ENCODE peak calls at places on chromosomes 5 and 9, in ten cellular contexts. H is K562, R is body of pancreas, O is Peyer's patch, V is ovary, P is stomach, M is IMR-90, K is esophagus squamous epithelium, D is right lobe of liver, E is spleen. I is an unnamed sample. For H3K27me3, the result is how much of the 10 kb centered on the place peaks cover.

GRCh38 chr5:132965120-132965519 is 1.7 kb upstream of the AFF4 start:
- DNase-seq in H (no peak), R (no peak), O (no peak), V (no peak), P (no peak), M (no peak), K (no peak), D (no peak), E (no peak), I (no peak)

GRCh38 chr5:31944683-31945445 is 229.3 kb downstream of the GOLPH3 start:
- DNase-seq in H (no peak), R (peak), O (no peak), V (no peak), P (peak), M (no peak), K (no peak), D (no peak), E (no peak), I (no peak)

GRCh38 chr5:74640450-74641013 is at the start of gene ENC1:
- DNase-seq in H (peak), R (peak), O (peak), V (peak), P (peak), M (peak), K (peak), D (peak), E (peak), I (peak)

GRCh38 chr5:53399921-53400697 is 80.3 kb upstream of the FST start:
- DNase-seq in H (no peak), R (no peak), O (no peak), V (no peak), P (no peak), M (no peak), K (no peak), D (no peak), E (no peak), I (no peak)

GRCh38 chr9:77598961-77599360 is 49.2 kb downstream of the GNA14 start:
- DNase-seq in H (no peak), R (no peak), O (no peak), V (no peak), P (no peak), M (no peak), K (no peak), D (no peak), E (no peak), I (no peak)

GRCh38 chr5:170986598-170986997 is 124.8 kb downstream of the RANBP17 start:
- DNase-seq in H (no peak), R (no peak), O (no peak), V (no peak), P (no peak), M (peak), K (no peak), D (no peak), E (no peak), I (no peak)

GRCh38 chr5:137753227-137753985 is 757 bp downstream of the HNRNPA0 start:
- DNase-seq in H (peak), R (peak), O (peak), V (peak), P (peak), M (no peak), K (no peak), D (peak), E (peak), I (peak)

GRCh38 chr5:65961644-65962043 is 35.3 kb downstream of the ERBIN start:
- DNase-seq in H (peak), R (no peak), O (no peak), V (no peak), P (no peak), M (peak), K (no peak), D (no peak), E (no peak), I (no peak)

GRCh38 chr9:25742241-25742640 is 64.0 kb upstream of the TUSC1 start:
- DNase-seq in H (no peak), R (no peak), O (no peak), V (no peak), P (no peak), M (no peak), K (no peak), D (no peak), E (no peak), I (no peak)

GRCh38 chr5:33049845-33050244 is 338.7 kb downstream of the NPR3 start:
- DNase-seq in H (no peak), R (peak), O (no peak), V (no peak), P (no peak), M (peak), K (no peak), D (no peak), E (no peak), I (no peak)

GRCh38 chr9:98331536-98332259 is 76.2 kb upstream of the TBC1D2 start:
- DNase-seq in H (no peak), R (no peak), O (no peak), V (no peak), P (no peak), M (peak), K (no peak), D (no peak), E (no peak), I (no peak)

GRCh38 chr5:84287964-84288363 is 96.7 kb downstream of the EDIL3 start:
- DNase-seq in H (no peak), R (no peak), O (no peak), V (no peak), P (no peak), M (peak), K (no peak), D (no peak), E (no peak), I (no peak)

GRCh38 chr5:67166460-67166871 is 30.1 kb downstream of the CD180 start:
- DNase-seq in H (no peak), R (peak), O (peak), V (no peak), P (peak), M (no peak), K (peak), D (peak), E (peak), I (no peak)

GRCh38 chr5:141872496-141873356 is 5.5 kb downstream of the PCDH1 start:
- DNase-seq in H (no peak), R (no peak), O (no peak), V (no peak), P (no peak), M (no peak), K (no peak), D (peak), E (peak), I (no peak)

GRCh38 chr5:82745016-82745415 is 332.2 kb downstream of the TMEM167A start:
- DNase-seq in H (no peak), R (no peak), O (no peak), V (no peak), P (no peak), M (no peak), K (no peak), D (no peak), E (no peak), I (no peak)

GRCh38 chr9:93097496-93098205 is 1.6 kb downstream of the CARD19 start:
- DNase-seq in H (no peak), R (no peak), O (peak), V (no peak), P (no peak), M (peak), K (no peak), D (peak), E (peak), I (no peak)

GRCh38 chr9:93095205-93096130 is 549 bp upstream of the CARD19 start:
- DNase-seq in H (peak), R (peak), O (peak), V (peak), P (peak), M (peak), K (peak), D (peak), E (peak), I (peak)

GRCh38 chr9:93094294-93095204 is 1.5 kb upstream of the CARD19 start:
- DNase-seq in H (no peak), R (peak), O (peak), V (peak), P (no peak), M (no peak), K (no peak), D (peak), E (peak), I (no peak)

GRCh38 chr9:93096811-93097382 is 880 bp downstream of the CARD19 start:
- DNase-seq in H (no peak), R (no peak), O (no peak), V (no peak), P (no peak), M (no peak), K (no peak), D (peak), E (peak), I (no peak)

DNA sequence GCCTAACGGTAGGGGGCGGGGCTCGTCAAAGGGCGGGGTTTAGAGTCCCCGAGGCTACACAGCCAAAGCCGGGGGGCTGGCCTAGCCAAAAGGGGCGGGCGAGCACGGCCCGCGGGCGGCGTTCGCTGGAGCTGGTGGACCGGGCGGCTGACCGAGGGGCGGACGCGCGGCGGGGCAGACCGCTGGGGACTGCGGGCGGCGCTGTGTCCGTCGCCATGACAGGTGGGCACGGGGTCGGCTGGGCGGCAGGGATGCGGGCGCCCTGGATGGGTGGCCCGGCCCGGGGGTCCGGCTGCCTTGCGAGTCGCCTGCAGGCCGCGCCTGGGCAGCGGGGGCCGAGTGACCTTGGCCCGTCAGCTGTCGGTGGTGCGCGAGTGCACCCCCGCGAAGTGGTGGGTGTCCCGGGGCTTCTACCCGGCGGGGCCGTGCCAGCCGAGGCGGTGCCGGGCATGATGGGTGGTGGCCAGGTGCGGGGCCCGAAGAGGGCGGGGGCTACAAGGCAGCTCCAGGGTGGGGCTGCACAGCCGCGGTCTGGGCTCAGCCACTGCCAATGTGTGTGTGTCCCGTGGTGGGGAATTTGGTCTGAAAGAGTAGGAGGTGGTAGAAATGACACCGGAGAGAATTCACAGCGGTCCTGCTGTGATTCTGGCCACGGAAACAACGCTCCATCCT is at the start of gene CARD19:
- DNase-seq in H (peak), R (peak), O (peak), V (no peak), P (peak), M (peak), K (no peak), D (peak), E (no peak), I (peak)
- TF ChIP-seq POLR2A in H (no peak), R (peak), O (peak), V (peak), P (peak), M (peak), K (no peak), D (peak), E (peak), I (peak)

DNA sequence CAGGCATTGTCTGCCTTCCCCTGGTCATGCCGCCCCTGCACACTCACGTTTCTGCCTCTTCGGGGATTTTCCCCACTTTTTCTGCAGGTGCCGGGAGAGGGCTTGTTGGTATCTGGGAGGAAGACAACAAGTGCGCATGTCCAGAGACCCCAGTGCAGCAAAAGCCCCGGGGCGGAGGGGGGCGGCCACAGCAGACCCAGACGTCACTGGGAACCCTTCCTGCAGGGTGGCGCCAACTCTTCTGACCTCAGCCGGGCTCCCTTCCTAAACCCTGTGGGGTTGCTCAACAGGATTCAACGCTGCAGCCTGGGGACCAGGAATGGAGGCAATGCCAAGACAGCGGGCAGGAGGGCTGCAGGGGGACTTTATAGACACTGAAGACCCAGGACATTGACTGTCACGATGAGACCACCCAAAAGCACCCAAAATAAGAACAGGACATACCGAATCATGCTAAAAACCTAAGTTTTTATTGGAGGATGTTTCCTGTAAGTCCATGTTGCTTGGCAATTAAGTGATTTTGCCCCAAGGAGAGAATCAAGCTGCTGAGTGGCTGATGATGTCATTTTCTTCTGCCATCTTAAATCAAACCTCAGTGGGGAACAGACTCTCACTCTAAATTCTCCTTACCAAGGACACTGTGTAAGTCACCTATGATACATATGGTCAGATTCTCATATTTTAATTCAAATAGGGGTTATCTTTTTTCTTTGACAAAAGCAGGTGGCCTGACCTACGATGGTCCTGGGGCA is 62.9 kb upstream of the SIMC1 start:
- DNase-seq in H (no peak), R (no peak), O (no peak), V (no peak), P (no peak), M (no peak), K (no peak), D (no peak), E (no peak), I (no peak)
- H3K27me3 ChIP-seq in H (under half), R (under half), O (under half), V (under half), P (under half), M (under half), K (under half), D (under half), E (under half), I (under half)

GRCh38 chr9:35945341-35946018 is 12.5 kb downstream of the OR2S2 start:
- DNase-seq in H (peak), R (peak), O (peak), V (peak), P (peak), M (peak), K (no peak), D (peak), E (peak), I (peak)
- TF ChIP-seq POLR2A in H (no peak), R (no peak), O (no peak), V (no peak), P (no peak), M (no peak), K (no peak), D (no peak), E (no peak), I (no peak)

GRCh38 chr9:90801175-90801506 is 478 bp upstream of the SYK start:
- DNase-seq in H (no peak), R (no peak), O (no peak), V (no peak), P (no peak), M (no peak), K (no peak), D (no peak), E (no peak), I (no peak)
- H3K27me3 ChIP-seq in H (under half), R (under half), O (under half), V (under half), P (under half), M (under half), K (under half), D (under half), E (under half), I (under half)

DNA sequence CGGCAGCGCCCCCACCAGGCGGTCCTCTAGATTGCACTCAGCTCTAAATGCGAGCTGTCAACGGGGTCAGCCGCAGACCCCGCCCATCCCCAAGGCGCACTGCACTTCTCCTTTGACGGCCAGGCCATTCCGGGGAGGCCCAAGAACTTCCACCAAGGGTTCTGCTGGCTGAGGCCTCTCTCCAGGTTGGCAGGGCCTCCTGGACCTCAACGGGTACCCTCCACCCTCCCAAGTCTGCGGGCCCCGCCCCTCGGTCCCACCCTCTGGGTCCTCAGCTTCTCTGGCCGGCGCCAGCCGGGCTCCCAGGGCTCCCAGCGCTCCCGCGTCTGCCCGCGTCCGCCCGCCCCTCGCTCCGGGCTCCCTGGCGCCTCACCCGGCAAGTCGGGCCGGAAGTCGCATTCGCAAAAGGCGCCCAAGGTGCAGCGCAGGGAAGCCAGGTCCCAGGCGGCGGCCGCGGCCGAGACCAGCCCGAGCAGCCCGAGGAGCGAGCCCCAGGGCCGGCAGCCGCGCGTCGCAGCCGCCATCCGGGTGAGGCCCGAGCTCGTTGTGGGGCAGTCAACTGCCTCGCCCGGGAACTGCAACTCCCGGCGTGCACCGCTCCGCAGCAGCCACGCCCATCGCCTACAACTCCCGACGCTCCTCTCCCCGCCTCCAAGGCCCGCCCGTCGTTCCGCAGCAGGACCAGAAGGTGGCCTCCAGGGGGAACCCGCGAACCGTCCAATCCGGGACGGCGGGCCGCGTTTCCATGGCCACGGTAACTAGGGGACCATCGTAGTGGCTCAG is at the start of gene TOR2A:
- DNase-seq in H (peak), R (peak), O (peak), V (peak), P (peak), M (peak), K (peak), D (peak), E (peak), I (peak)
- TF ChIP-seq POLR2A in H (peak), R (peak), O (peak), V (peak), P (peak), M (peak), K (no peak), D (peak), E (peak), I (peak)

GRCh38 chr9:132156256-132156655 is 5.6 kb upstream of the NTNG2 start:
- DNase-seq in H (no peak), R (no peak), O (no peak), V (no peak), P (no peak), M (no peak), K (no peak), D (no peak), E (no peak), I (no peak)
- H3K27me3 ChIP-seq in H (half or more), R (under half), O (under half), V (under half), P (under half), M (half or more), K (under half), D (under half), E (under half), I (under half)

GRCh38 chr9:128912270-128912853 is 8.4 kb upstream of the PHYHD1 start:
- DNase-seq in H (no peak), R (no peak), O (no peak), V (no peak), P (no peak), M (peak), K (no peak), D (no peak), E (no peak), I (no peak)

GRCh38 chr9:128911529-128912035 is 9.2 kb upstream of the PHYHD1 start:
- DNase-seq in H (peak), R (peak), O (no peak), V (no peak), P (no peak), M (peak), K (no peak), D (peak), E (peak), I (no peak)

GRCh38 chr9:128913995-128914772 is 6.6 kb upstream of the PHYHD1 start:
- DNase-seq in H (no peak), R (no peak), O (no peak), V (no peak), P (no peak), M (no peak), K (no peak), D (no peak), E (no peak), I (no peak)

GRCh38 chr9:128910906-128911305 is 9.9 kb upstream of the PHYHD1 start:
- DNase-seq in H (no peak), R (no peak), O (no peak), V (no peak), P (no peak), M (no peak), K (no peak), D (no peak), E (no peak), I (no peak)

GRCh38 chr9:128913048-128913900 is 7.5 kb upstream of the PHYHD1 start:
- DNase-seq in H (peak), R (no peak), O (no peak), V (no peak), P (no peak), M (no peak), K (no peak), D (no peak), E (no peak), I (no peak)
- TF ChIP-seq POLR2A in H (no peak), R (no peak), O (no peak), V (no peak), P (no peak), M (no peak), K (no peak), D (no peak), E (no peak), I (no peak)

GRCh38 chr5:173268750-173269580 is 34.0 kb upstream of the NKX2-5 start:
- DNase-seq in H (no peak), R (no peak), O (no peak), V (peak), P (no peak), M (no peak), K (no peak), D (no peak), E (no peak), I (no peak)
- H3K27me3 ChIP-seq in H (under half), R (under half), O (under half), V (under half), P (under half), M (half or more), K (under half), D (under half), E (under half), I (under half)

GRCh38 chr5:59209758-59210359 is 627.0 kb downstream of the RAB3C start:
- DNase-seq in H (no peak), R (no peak), O (no peak), V (no peak), P (no peak), M (peak), K (no peak), D (no peak), E (no peak), I (no peak)

GRCh38 chr5:59208468-59208867 is 625.6 kb downstream of the RAB3C start:
- DNase-seq in H (no peak), R (no peak), O (no peak), V (no peak), P (no peak), M (no peak), K (no peak), D (no peak), E (no peak), I (no peak)

GRCh38 chr5:59207416-59207815 is 624.5 kb downstream of the RAB3C start:
- DNase-seq in H (no peak), R (no peak), O (no peak), V (no peak), P (no peak), M (peak), K (no peak), D (no peak), E (no peak), I (no peak)

GRCh38 chr5:59204114-59204897 is 621.4 kb downstream of the RAB3C start:
- DNase-seq in H (no peak), R (no peak), O (no peak), V (no peak), P (no peak), M (no peak), K (no peak), D (no peak), E (no peak), I (no peak)

DNA sequence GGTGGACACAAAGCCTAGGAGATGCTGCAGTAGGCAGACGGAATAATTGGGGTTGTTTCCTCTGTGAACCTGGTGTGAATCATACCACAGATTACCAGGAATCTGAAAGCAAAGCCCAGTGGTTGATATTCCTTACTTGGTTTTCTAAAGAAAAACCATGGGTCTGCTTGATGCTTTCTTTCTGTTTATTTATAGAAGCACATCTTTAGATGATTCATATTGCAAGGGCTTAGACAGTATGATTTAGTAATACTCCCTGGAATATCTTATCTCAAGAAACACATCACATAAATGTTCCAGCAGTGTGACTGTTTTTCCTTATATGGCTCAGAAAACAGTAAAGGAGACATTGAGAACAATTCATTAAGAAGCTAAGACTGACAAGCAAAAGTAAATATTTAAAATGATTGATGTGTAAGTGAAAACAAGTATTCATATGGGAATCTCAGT is 623.3 kb downstream of the RAB3C start:
- DNase-seq in H (no peak), R (no peak), O (no peak), V (no peak), P (no peak), M (peak), K (no peak), D (no peak), E (no peak), I (no peak)
- TF ChIP-seq POLR2A in H (no peak), R (no peak), O (no peak), V (no peak), P (no peak), M (no peak), K (no peak), D (no peak), E (no peak), I (no peak)

I was measured in prostate gland.